ENCODE peak calls at places on chromosomes 4 and X, in eight cellular contexts. V, U, R, H, A, Z, D and S are unnamed samples. For H3K27me3, the result is how much of the 10 kb centered on the place peaks cover.

GRCh38 chr4:52935317-52935716 is 73.2 kb downstream of the RASL11B start:
- DNase-seq in V (no peak), U (no peak), R (no peak), H (no peak), A (no peak), Z (no peak), D (no peak), S (no peak)

GRCh38 chrX:154526901-154527675 is 11.1 kb upstream of the FAM3A start:
- DNase-seq in V (no peak), U (peak), R (no peak), H (peak), A (peak), Z (peak), D (peak), S (peak)

GRCh38 chr4:161522031-161522430 is 641.8 kb downstream of the FSTL5 start:
- DNase-seq in V (no peak), U (no peak), R (no peak), H (no peak), A (no peak), Z (no peak), D (peak), S (no peak)

GRCh38 chr4:7759635-7760034 is 180.0 kb downstream of the AFAP1 start:
- DNase-seq in V (no peak), U (no peak), R (no peak), H (no peak), A (no peak), Z (no peak), D (no peak), S (no peak)

GRCh38 chrX:2710041-2710471 is 19.0 kb downstream of the CD99 start:
- DNase-seq in V (no peak), U (no peak), R (no peak), H (no peak), A (peak), Z (no peak), D (peak), S (no peak)

GRCh38 chr4:166165829-166166420 is 292.9 kb downstream of the TLL1 start:
- DNase-seq in V (no peak), U (no peak), R (peak), H (no peak), A (no peak), Z (no peak), D (peak), S (no peak)

GRCh38 chr4:31548823-31549222 is 828.7 kb downstream of the PCDH7 start:
- DNase-seq in V (no peak), U (no peak), R (no peak), H (no peak), A (no peak), Z (no peak), D (no peak), S (no peak)

GRCh38 chrX:150730719-150731118 is 37.5 kb downstream of the MTMR1 start:
- DNase-seq in V (no peak), U (no peak), R (no peak), H (no peak), A (no peak), Z (no peak), D (no peak), S (no peak)

GRCh38 chr4:174592985-174593335 is 70.7 kb upstream of the HPGD start:
- DNase-seq in V (no peak), U (no peak), R (no peak), H (no peak), A (no peak), Z (no peak), D (peak), S (no peak)

GRCh38 chrX:40086569-40087335 is 11.0 kb downstream of the BCOR start:
- DNase-seq in V (no peak), U (peak), R (peak), H (no peak), A (peak), Z (no peak), D (peak), S (no peak)

GRCh38 chr4:129111919-129112318 is 16.0 kb downstream of the C4orf33 start:
- DNase-seq in V (no peak), U (no peak), R (no peak), H (no peak), A (no peak), Z (no peak), D (no peak), S (no peak)

GRCh38 chr4:3529363-3529762 is 2.9 kb downstream of the LRPAP1 start:
- DNase-seq in V (no peak), U (no peak), R (no peak), H (no peak), A (peak), Z (no peak), D (peak), S (no peak)

GRCh38 chr4:94488667-94489066 is 36.9 kb downstream of the PDLIM5 start:
- DNase-seq in V (no peak), U (no peak), R (peak), H (no peak), A (no peak), Z (no peak), D (no peak), S (no peak)

GRCh38 chr4:22463179-22463578 is 52.7 kb downstream of the ADGRA3 start:
- DNase-seq in V (no peak), U (no peak), R (no peak), H (no peak), A (no peak), Z (no peak), D (no peak), S (no peak)

GRCh38 chrX:100649550-100650356 is 5.8 kb downstream of the SRPX2 start:
- DNase-seq in V (no peak), U (no peak), R (peak), H (peak), A (peak), Z (peak), D (peak), S (peak)

GRCh38 chr4:102869569-102870227 is 906 bp downstream of the CISD2 start:
- DNase-seq in V (no peak), U (no peak), R (no peak), H (no peak), A (no peak), Z (no peak), D (no peak), S (no peak)

GRCh38 chrX:78455901-78456300 is 128.5 kb upstream of the CYSLTR1 start:
- DNase-seq in V (no peak), U (no peak), R (no peak), H (no peak), A (no peak), Z (no peak), D (no peak), S (no peak)

GRCh38 chr4:48688953-48689352 is 91.1 kb downstream of the FRYL start:
- DNase-seq in V (no peak), U (no peak), R (no peak), H (no peak), A (no peak), Z (no peak), D (no peak), S (no peak)

GRCh38 chr4:150080335-150080734 is 2.1 kb downstream of the DCLK2 start:
- DNase-seq in V (no peak), U (no peak), R (no peak), H (no peak), A (no peak), Z (no peak), D (peak), S (no peak)

GRCh38 chr4:150078996-150079581 is 844 bp downstream of the DCLK2 start:
- DNase-seq in V (no peak), U (peak), R (no peak), H (peak), A (peak), Z (peak), D (peak), S (no peak)

GRCh38 chr4:150082241-150082640 is 4.0 kb downstream of the DCLK2 start:
- DNase-seq in V (no peak), U (no peak), R (no peak), H (no peak), A (no peak), Z (no peak), D (no peak), S (no peak)

GRCh38 chr4:150078041-150078995 is at the start of gene DCLK2:
- DNase-seq in V (no peak), U (peak), R (peak), H (peak), A (peak), Z (peak), D (peak), S (peak)

GRCh38 chr4:150080875-150081274 is 2.6 kb downstream of the DCLK2 start:
- DNase-seq in V (no peak), U (no peak), R (no peak), H (no peak), A (no peak), Z (no peak), D (no peak), S (no peak)
- H3K27me3 ChIP-seq in V (under half), U (under half), R (under half), H (under half), A (under half), Z (under half), D (half or more), S (under half)

GRCh38 chrX:138929905-138930304 is 218.4 kb upstream of the FGF13 start:
- DNase-seq in V (no peak), U (no peak), R (no peak), H (no peak), A (no peak), Z (no peak), D (no peak), S (no peak)
- H3K27me3 ChIP-seq in V (under half), U (under half), R (under half), H (under half), A (under half), Z (under half), D (under half), S (under half)

GRCh38 chr4:163343604-163344146 is at the start of gene NPY5R:
- DNase-seq in V (no peak), U (no peak), R (no peak), H (no peak), A (no peak), Z (no peak), D (no peak), S (no peak)
- H3K27me3 ChIP-seq in V (under half), U (under half), R (under half), H (under half), A (half or more), Z (under half), D (half or more), S (under half)

GRCh38 chr4:99927566-99927965 is 18.9 kb downstream of the DNAJB14 start:
- DNase-seq in V (no peak), U (no peak), R (no peak), H (no peak), A (no peak), Z (no peak), D (peak), S (no peak)
- H3K27me3 ChIP-seq in V (under half), U (under half), R (under half), H (under half), A (under half), Z (under half), D (under half), S (under half)